ENCODE peak calls at places on chromosomes 2 and 18, in seven cellular contexts. J is non-pigmented ciliary epithelial cell, N is occipital lobe, Q is cardiac fibroblast, Y is endothelial cell, E is T-helper 9 cell, B is WERI-Rb-1. D is an unnamed sample.

GRCh38 chr2:127592761-127593227 is 53.2 kb upstream of the GPR17 start:
- DNase-seq in J (no peak), N (no peak), Q (no peak), Y (no peak), E (no peak), B (no peak), D (no peak)

GRCh38 chr2:48607307-48608014 is 10.2 kb upstream of the GTF2A1L start:
- DNase-seq in J (no peak), N (no peak), Q (peak), Y (no peak), E (no peak), B (no peak), D (no peak)

GRCh38 chr18:45850021-45850420 is 24.5 kb downstream of the SIGLEC15 start:
- DNase-seq in J (no peak), N (no peak), Q (no peak), Y (no peak), E (no peak), B (peak), D (no peak)

GRCh38 chr2:11829324-11829946 is 83.0 kb downstream of the LPIN1 start:
- DNase-seq in J (peak), N (peak), Q (peak), Y (peak), E (peak), B (peak), D (peak)

GRCh38 chr2:177193240-177193639 is 19.4 kb upstream of the HNRNPA3 start:
- DNase-seq in J (no peak), N (no peak), Q (no peak), Y (no peak), E (no peak), B (no peak), D (no peak)

GRCh38 chr2:11040992-11041391 is 114.3 kb upstream of the SLC66A3 start:
- DNase-seq in J (no peak), N (no peak), Q (no peak), Y (no peak), E (no peak), B (no peak), D (no peak)

GRCh38 chr2:235394278-235394828 is 99.5 kb upstream of the AGAP1 start:
- DNase-seq in J (peak), N (no peak), Q (peak), Y (no peak), E (no peak), B (no peak), D (peak)

GRCh38 chr2:242002944-242003343 is 133.4 kb downstream of the RTP5 start:
- DNase-seq in J (no peak), N (no peak), Q (no peak), Y (no peak), E (no peak), B (no peak), D (no peak)

GRCh38 chr2:75986617-75987016 is 275.9 kb upstream of the GCFC2 start:
- DNase-seq in J (no peak), N (no peak), Q (no peak), Y (no peak), E (no peak), B (no peak), D (no peak)

GRCh38 chr2:179265082-179265575 is 497 bp upstream of the SESTD1 start:
- DNase-seq in J (peak), N (no peak), Q (peak), Y (no peak), E (no peak), B (no peak), D (no peak)

GRCh38 chr18:6249110-6249680 is 165.5 kb downstream of the L3MBTL4 start:
- DNase-seq in J (no peak), N (no peak), Q (no peak), Y (no peak), E (no peak), B (no peak), D (no peak)

GRCh38 chr18:80004600-80005342 is 16.4 kb upstream of the TXNL4A start:
- DNase-seq in J (no peak), N (no peak), Q (no peak), Y (no peak), E (no peak), B (no peak), D (no peak)

GRCh38 chr2:3159801-3160545 is 217.6 kb downstream of the EIPR1 start:
- DNase-seq in J (no peak), N (no peak), Q (no peak), Y (no peak), E (no peak), B (no peak), D (no peak)

GRCh38 chr2:55153564-55154315 is 78.4 kb downstream of the CLHC1 start:
- DNase-seq in J (no peak), N (no peak), Q (no peak), Y (no peak), E (no peak), B (no peak), D (no peak)

GRCh38 chr18:3402962-3403585 is 46.9 kb upstream of the TGIF1 start:
- DNase-seq in J (no peak), N (no peak), Q (peak), Y (no peak), E (no peak), B (no peak), D (no peak)

GRCh38 chr2:203399031-203399430 is 70.8 kb downstream of the ABI2 start:
- DNase-seq in J (no peak), N (no peak), Q (no peak), Y (no peak), E (no peak), B (no peak), D (no peak)

GRCh38 chr18:65754121-65754520 is 3.3 kb downstream of the CDH7 start:
- DNase-seq in J (peak), N (no peak), Q (no peak), Y (no peak), E (no peak), B (no peak), D (no peak)

GRCh38 chr2:42567389-42567788 is 1.0 kb upstream of the MTA3 start:
- DNase-seq in J (peak), N (no peak), Q (peak), Y (no peak), E (no peak), B (no peak), D (no peak)

GRCh38 chr2:125041846-125042245 is 1016.8 kb downstream of the CNTNAP5 start:
- DNase-seq in J (no peak), N (no peak), Q (no peak), Y (no peak), E (no peak), B (no peak), D (no peak)

GRCh38 chr2:212912445-212913103 is 238.8 kb downstream of the IKZF2 start:
- DNase-seq in J (no peak), N (no peak), Q (peak), Y (no peak), E (no peak), B (no peak), D (no peak)

GRCh38 chr18:36314754-36315153 is 17.2 kb downstream of the FHOD3 start:
- DNase-seq in J (peak), N (no peak), Q (peak), Y (no peak), E (no peak), B (no peak), D (peak)

GRCh38 chr2:23246992-23247683 is 137.8 kb upstream of the KLHL29 start:
- DNase-seq in J (no peak), N (no peak), Q (no peak), Y (no peak), E (no peak), B (no peak), D (no peak)

GRCh38 chr18:70377857-70378701 is 89.2 kb downstream of the SOCS6 start:
- DNase-seq in J (no peak), N (no peak), Q (no peak), Y (no peak), E (no peak), B (no peak), D (no peak)

GRCh38 chr18:50848038-50848437 is 28.2 kb upstream of the MRO start:
- DNase-seq in J (no peak), N (no peak), Q (no peak), Y (no peak), E (no peak), B (no peak), D (no peak)

GRCh38 chr2:201135396-201135795 is 19.4 kb downstream of the CFLAR start:
- DNase-seq in J (no peak), N (no peak), Q (no peak), Y (no peak), E (no peak), B (no peak), D (no peak)

GRCh38 chr2:8636691-8637636 is 44.9 kb upstream of the ID2 start:
- DNase-seq in J (no peak), N (no peak), Q (peak), Y (peak), E (no peak), B (no peak), D (no peak)